ENCODE peak calls at places on chromosomes 3 and 15, in ten cellular contexts. One of them, this sample, is unnamed.

GRCh38 chr3:188539631-188540194 is 385.8 kb downstream of the LPP start:
- DNase-seq in stimulated activated CD8-positive, alpha-beta memory T cell treated with anti-CD3 and anti-CD28 coated beads, Interleukin-12 subunit alpha, Interleukin-12 subunit beta, amount 100 ng/mL, for 1 hour: no peak
- DNase-seq in AG04450: no peak
- DNase-seq in activated CD8-positive, alpha-beta T cell treated with anti-CD3 and anti-CD28 coated beads for 36 hours: no peak
- DNase-seq in NCI-H1105 treated with DMSO at 0.1 percent for 48 hours: no peak
- DNase-seq in T-helper 9 cell: no peak
- DNase-seq in breast epithelium: no peak
- DNase-seq in H4: no peak
- DNase-seq in CD8-positive, alpha-beta memory T cell: no peak
- DNase-seq in naive thymus-derived CD8-positive, alpha-beta T cell: no peak
- DNase-seq in this sample: no peak

GRCh38 chr3:11565492-11565891 is 78.2 kb downstream of the VGLL4 start:
- DNase-seq in breast epithelium: no peak
- DNase-seq in H4: no peak
- DNase-seq in T-helper 9 cell: no peak
- DNase-seq in CD8-positive, alpha-beta memory T cell: no peak
- DNase-seq in NCI-H1105 treated with DMSO at 0.1 percent for 48 hours: no peak
- DNase-seq in AG04450: no peak
- DNase-seq in stimulated activated CD8-positive, alpha-beta memory T cell treated with anti-CD3 and anti-CD28 coated beads, Interleukin-12 subunit alpha, Interleukin-12 subunit beta, amount 100 ng/mL, for 1 hour: no peak
- DNase-seq in naive thymus-derived CD8-positive, alpha-beta T cell: no peak
- DNase-seq in activated CD8-positive, alpha-beta T cell treated with anti-CD3 and anti-CD28 coated beads for 36 hours: no peak
- DNase-seq in this sample: no peak

GRCh38 chr15:68345481-68345880 is 67.9 kb downstream of the FEM1B start:
- DNase-seq in activated CD8-positive, alpha-beta T cell treated with anti-CD3 and anti-CD28 coated beads for 36 hours: no peak
- DNase-seq in AG04450: no peak
- DNase-seq in stimulated activated CD8-positive, alpha-beta memory T cell treated with anti-CD3 and anti-CD28 coated beads, Interleukin-12 subunit alpha, Interleukin-12 subunit beta, amount 100 ng/mL, for 1 hour: no peak
- DNase-seq in naive thymus-derived CD8-positive, alpha-beta T cell: no peak
- DNase-seq in T-helper 9 cell: no peak
- DNase-seq in breast epithelium: no peak
- DNase-seq in CD8-positive, alpha-beta memory T cell: no peak
- DNase-seq in NCI-H1105 treated with DMSO at 0.1 percent for 48 hours: no peak
- DNase-seq in H4: no peak
- DNase-seq in this sample: no peak

GRCh38 chr3:48686538-48687219 is 964 bp upstream of the NCKIPSD start:
- DNase-seq in NCI-H1105 treated with DMSO at 0.1 percent for 48 hours: no peak
- DNase-seq in activated CD8-positive, alpha-beta T cell treated with anti-CD3 and anti-CD28 coated beads for 36 hours: no peak
- DNase-seq in H4: no peak
- DNase-seq in T-helper 9 cell: no peak
- DNase-seq in AG04450: no peak
- DNase-seq in CD8-positive, alpha-beta memory T cell: no peak
- DNase-seq in naive thymus-derived CD8-positive, alpha-beta T cell: no peak
- DNase-seq in stimulated activated CD8-positive, alpha-beta memory T cell treated with anti-CD3 and anti-CD28 coated beads, Interleukin-12 subunit alpha, Interleukin-12 subunit beta, amount 100 ng/mL, for 1 hour: no peak
- DNase-seq in breast epithelium: no peak
- DNase-seq in this sample: no peak

GRCh38 chr15:79329186-79329611 is 18.3 kb downstream of the TMED3 start:
- DNase-seq in breast epithelium: no peak
- DNase-seq in activated CD8-positive, alpha-beta T cell treated with anti-CD3 and anti-CD28 coated beads for 36 hours: no peak
- DNase-seq in H4: peak
- DNase-seq in NCI-H1105 treated with DMSO at 0.1 percent for 48 hours: no peak
- DNase-seq in T-helper 9 cell: no peak
- DNase-seq in CD8-positive, alpha-beta memory T cell: no peak
- DNase-seq in AG04450: peak
- DNase-seq in naive thymus-derived CD8-positive, alpha-beta T cell: no peak
- DNase-seq in stimulated activated CD8-positive, alpha-beta memory T cell treated with anti-CD3 and anti-CD28 coated beads, Interleukin-12 subunit alpha, Interleukin-12 subunit beta, amount 100 ng/mL, for 1 hour: no peak
- DNase-seq in this sample: no peak

GRCh38 chr15:86135030-86135429 is 55.4 kb downstream of the AGBL1 start:
- DNase-seq in NCI-H1105 treated with DMSO at 0.1 percent for 48 hours: no peak
- DNase-seq in AG04450: no peak
- DNase-seq in stimulated activated CD8-positive, alpha-beta memory T cell treated with anti-CD3 and anti-CD28 coated beads, Interleukin-12 subunit alpha, Interleukin-12 subunit beta, amount 100 ng/mL, for 1 hour: no peak
- DNase-seq in activated CD8-positive, alpha-beta T cell treated with anti-CD3 and anti-CD28 coated beads for 36 hours: no peak
- DNase-seq in T-helper 9 cell: no peak
- DNase-seq in H4: no peak
- DNase-seq in breast epithelium: no peak
- DNase-seq in naive thymus-derived CD8-positive, alpha-beta T cell: no peak
- DNase-seq in CD8-positive, alpha-beta memory T cell: no peak
- DNase-seq in this sample: no peak

GRCh38 chr3:63931290-63931689 is 19.1 kb upstream of the SCAANT1 start:
- DNase-seq in CD8-positive, alpha-beta memory T cell: no peak
- DNase-seq in naive thymus-derived CD8-positive, alpha-beta T cell: no peak
- DNase-seq in NCI-H1105 treated with DMSO at 0.1 percent for 48 hours: no peak
- DNase-seq in activated CD8-positive, alpha-beta T cell treated with anti-CD3 and anti-CD28 coated beads for 36 hours: no peak
- DNase-seq in breast epithelium: no peak
- DNase-seq in AG04450: no peak
- DNase-seq in T-helper 9 cell: no peak
- DNase-seq in stimulated activated CD8-positive, alpha-beta memory T cell treated with anti-CD3 and anti-CD28 coated beads, Interleukin-12 subunit alpha, Interleukin-12 subunit beta, amount 100 ng/mL, for 1 hour: no peak
- DNase-seq in H4: no peak
- DNase-seq in this sample: no peak

GRCh38 chr3:12155833-12156232 is 2.9 kb downstream of the TIMP4 start:
- DNase-seq in T-helper 9 cell: no peak
- DNase-seq in breast epithelium: no peak
- DNase-seq in activated CD8-positive, alpha-beta T cell treated with anti-CD3 and anti-CD28 coated beads for 36 hours: no peak
- DNase-seq in H4: peak
- DNase-seq in stimulated activated CD8-positive, alpha-beta memory T cell treated with anti-CD3 and anti-CD28 coated beads, Interleukin-12 subunit alpha, Interleukin-12 subunit beta, amount 100 ng/mL, for 1 hour: no peak
- DNase-seq in naive thymus-derived CD8-positive, alpha-beta T cell: no peak
- DNase-seq in NCI-H1105 treated with DMSO at 0.1 percent for 48 hours: no peak
- DNase-seq in AG04450: no peak
- DNase-seq in CD8-positive, alpha-beta memory T cell: no peak
- DNase-seq in this sample: no peak

GRCh38 chr15:75198560-75199346 is 2.9 kb upstream of the C15orf39 start:
- DNase-seq in naive thymus-derived CD8-positive, alpha-beta T cell: peak
- DNase-seq in activated CD8-positive, alpha-beta T cell treated with anti-CD3 and anti-CD28 coated beads for 36 hours: peak
- DNase-seq in breast epithelium: no peak
- DNase-seq in H4: peak
- DNase-seq in T-helper 9 cell: no peak
- DNase-seq in stimulated activated CD8-positive, alpha-beta memory T cell treated with anti-CD3 and anti-CD28 coated beads, Interleukin-12 subunit alpha, Interleukin-12 subunit beta, amount 100 ng/mL, for 1 hour: no peak
- DNase-seq in CD8-positive, alpha-beta memory T cell: peak
- DNase-seq in AG04450: no peak
- DNase-seq in NCI-H1105 treated with DMSO at 0.1 percent for 48 hours: no peak
- DNase-seq in this sample: peak

GRCh38 chr3:145219355-145220196 is 941.4 kb downstream of the PLOD2 start:
- DNase-seq in T-helper 9 cell: no peak
- DNase-seq in activated CD8-positive, alpha-beta T cell treated with anti-CD3 and anti-CD28 coated beads for 36 hours: no peak
- DNase-seq in naive thymus-derived CD8-positive, alpha-beta T cell: no peak
- DNase-seq in NCI-H1105 treated with DMSO at 0.1 percent for 48 hours: peak
- DNase-seq in stimulated activated CD8-positive, alpha-beta memory T cell treated with anti-CD3 and anti-CD28 coated beads, Interleukin-12 subunit alpha, Interleukin-12 subunit beta, amount 100 ng/mL, for 1 hour: no peak
- DNase-seq in breast epithelium: no peak
- DNase-seq in CD8-positive, alpha-beta memory T cell: no peak
- DNase-seq in H4: no peak
- DNase-seq in AG04450: no peak
- DNase-seq in this sample: no peak

GRCh38 chr15:23877502-23878412 is 190.7 kb upstream of the NDN start:
- DNase-seq in breast epithelium: no peak
- DNase-seq in naive thymus-derived CD8-positive, alpha-beta T cell: no peak
- DNase-seq in CD8-positive, alpha-beta memory T cell: no peak
- DNase-seq in NCI-H1105 treated with DMSO at 0.1 percent for 48 hours: peak
- DNase-seq in T-helper 9 cell: no peak
- DNase-seq in AG04450: no peak
- DNase-seq in H4: peak
- DNase-seq in activated CD8-positive, alpha-beta T cell treated with anti-CD3 and anti-CD28 coated beads for 36 hours: peak
- DNase-seq in stimulated activated CD8-positive, alpha-beta memory T cell treated with anti-CD3 and anti-CD28 coated beads, Interleukin-12 subunit alpha, Interleukin-12 subunit beta, amount 100 ng/mL, for 1 hour: no peak
- DNase-seq in this sample: peak

GRCh38 chr15:61337541-61337940 is 108.4 kb upstream of the RORA start:
- DNase-seq in AG04450: no peak
- DNase-seq in CD8-positive, alpha-beta memory T cell: no peak
- DNase-seq in stimulated activated CD8-positive, alpha-beta memory T cell treated with anti-CD3 and anti-CD28 coated beads, Interleukin-12 subunit alpha, Interleukin-12 subunit beta, amount 100 ng/mL, for 1 hour: no peak
- DNase-seq in breast epithelium: no peak
- DNase-seq in naive thymus-derived CD8-positive, alpha-beta T cell: no peak
- DNase-seq in activated CD8-positive, alpha-beta T cell treated with anti-CD3 and anti-CD28 coated beads for 36 hours: no peak
- DNase-seq in NCI-H1105 treated with DMSO at 0.1 percent for 48 hours: no peak
- DNase-seq in T-helper 9 cell: no peak
- DNase-seq in H4: no peak
- DNase-seq in this sample: no peak

GRCh38 chr3:134918448-134918847 is 123.4 kb downstream of the EPHB1 start:
- DNase-seq in naive thymus-derived CD8-positive, alpha-beta T cell: no peak
- DNase-seq in NCI-H1105 treated with DMSO at 0.1 percent for 48 hours: no peak
- DNase-seq in CD8-positive, alpha-beta memory T cell: no peak
- DNase-seq in stimulated activated CD8-positive, alpha-beta memory T cell treated with anti-CD3 and anti-CD28 coated beads, Interleukin-12 subunit alpha, Interleukin-12 subunit beta, amount 100 ng/mL, for 1 hour: no peak
- DNase-seq in AG04450: no peak
- DNase-seq in T-helper 9 cell: no peak
- DNase-seq in breast epithelium: no peak
- DNase-seq in H4: no peak
- DNase-seq in activated CD8-positive, alpha-beta T cell treated with anti-CD3 and anti-CD28 coated beads for 36 hours: no peak
- DNase-seq in this sample: peak

GRCh38 chr15:35134269-35134668 is 49.2 kb upstream of the NANOGP8 start:
- DNase-seq in activated CD8-positive, alpha-beta T cell treated with anti-CD3 and anti-CD28 coated beads for 36 hours: no peak
- DNase-seq in stimulated activated CD8-positive, alpha-beta memory T cell treated with anti-CD3 and anti-CD28 coated beads, Interleukin-12 subunit alpha, Interleukin-12 subunit beta, amount 100 ng/mL, for 1 hour: no peak
- DNase-seq in H4: no peak
- DNase-seq in T-helper 9 cell: no peak
- DNase-seq in AG04450: no peak
- DNase-seq in naive thymus-derived CD8-positive, alpha-beta T cell: no peak
- DNase-seq in NCI-H1105 treated with DMSO at 0.1 percent for 48 hours: no peak
- DNase-seq in breast epithelium: no peak
- DNase-seq in CD8-positive, alpha-beta memory T cell: no peak
- DNase-seq in this sample: no peak

GRCh38 chr3:122058294-122058693 is 3.1 kb downstream of the CD86 start:
- DNase-seq in breast epithelium: no peak
- DNase-seq in CD8-positive, alpha-beta memory T cell: no peak
- DNase-seq in NCI-H1105 treated with DMSO at 0.1 percent for 48 hours: no peak
- DNase-seq in T-helper 9 cell: no peak
- DNase-seq in AG04450: no peak
- DNase-seq in H4: no peak
- DNase-seq in stimulated activated CD8-positive, alpha-beta memory T cell treated with anti-CD3 and anti-CD28 coated beads, Interleukin-12 subunit alpha, Interleukin-12 subunit beta, amount 100 ng/mL, for 1 hour: no peak
- DNase-seq in naive thymus-derived CD8-positive, alpha-beta T cell: no peak
- DNase-seq in activated CD8-positive, alpha-beta T cell treated with anti-CD3 and anti-CD28 coated beads for 36 hours: no peak
- DNase-seq in this sample: no peak

GRCh38 chr3:155876037-155876436 is 5.6 kb downstream of the GMPS start:
- DNase-seq in CD8-positive, alpha-beta memory T cell: no peak
- DNase-seq in breast epithelium: no peak
- DNase-seq in T-helper 9 cell: no peak
- DNase-seq in H4: no peak
- DNase-seq in naive thymus-derived CD8-positive, alpha-beta T cell: no peak
- DNase-seq in stimulated activated CD8-positive, alpha-beta memory T cell treated with anti-CD3 and anti-CD28 coated beads, Interleukin-12 subunit alpha, Interleukin-12 subunit beta, amount 100 ng/mL, for 1 hour: no peak
- DNase-seq in activated CD8-positive, alpha-beta T cell treated with anti-CD3 and anti-CD28 coated beads for 36 hours: no peak
- DNase-seq in NCI-H1105 treated with DMSO at 0.1 percent for 48 hours: no peak
- DNase-seq in AG04450: no peak
- DNase-seq in this sample: no peak

GRCh38 chr3:60250810-60251209 is 1000.4 kb downstream of the FHIT start:
- DNase-seq in activated CD8-positive, alpha-beta T cell treated with anti-CD3 and anti-CD28 coated beads for 36 hours: no peak
- DNase-seq in NCI-H1105 treated with DMSO at 0.1 percent for 48 hours: no peak
- DNase-seq in naive thymus-derived CD8-positive, alpha-beta T cell: no peak
- DNase-seq in H4: no peak
- DNase-seq in stimulated activated CD8-positive, alpha-beta memory T cell treated with anti-CD3 and anti-CD28 coated beads, Interleukin-12 subunit alpha, Interleukin-12 subunit beta, amount 100 ng/mL, for 1 hour: no peak
- DNase-seq in T-helper 9 cell: no peak
- DNase-seq in AG04450: no peak
- DNase-seq in breast epithelium: no peak
- DNase-seq in CD8-positive, alpha-beta memory T cell: no peak
- DNase-seq in this sample: no peak

GRCh38 chr3:31918179-31919165 is 62.6 kb downstream of the OSBPL10 start:
- DNase-seq in AG04450: no peak
- DNase-seq in H4: no peak
- DNase-seq in stimulated activated CD8-positive, alpha-beta memory T cell treated with anti-CD3 and anti-CD28 coated beads, Interleukin-12 subunit alpha, Interleukin-12 subunit beta, amount 100 ng/mL, for 1 hour: no peak
- DNase-seq in NCI-H1105 treated with DMSO at 0.1 percent for 48 hours: no peak
- DNase-seq in T-helper 9 cell: no peak
- DNase-seq in breast epithelium: no peak
- DNase-seq in naive thymus-derived CD8-positive, alpha-beta T cell: peak
- DNase-seq in activated CD8-positive, alpha-beta T cell treated with anti-CD3 and anti-CD28 coated beads for 36 hours: peak
- DNase-seq in CD8-positive, alpha-beta memory T cell: no peak
- DNase-seq in this sample: peak

GRCh38 chr3:176505878-176506621 is 691.2 kb downstream of the TBL1XR1 start:
- DNase-seq in T-helper 9 cell: no peak
- DNase-seq in NCI-H1105 treated with DMSO at 0.1 percent for 48 hours: no peak
- DNase-seq in breast epithelium: no peak
- DNase-seq in CD8-positive, alpha-beta memory T cell: no peak
- DNase-seq in activated CD8-positive, alpha-beta T cell treated with anti-CD3 and anti-CD28 coated beads for 36 hours: no peak
- DNase-seq in naive thymus-derived CD8-positive, alpha-beta T cell: no peak
- DNase-seq in H4: no peak
- DNase-seq in stimulated activated CD8-positive, alpha-beta memory T cell treated with anti-CD3 and anti-CD28 coated beads, Interleukin-12 subunit alpha, Interleukin-12 subunit beta, amount 100 ng/mL, for 1 hour: no peak
- DNase-seq in AG04450: no peak
- DNase-seq in this sample: no peak

GRCh38 chr3:87125116-87125515 is 102.0 kb upstream of the CHMP2B start:
- DNase-seq in T-helper 9 cell: no peak
- DNase-seq in stimulated activated CD8-positive, alpha-beta memory T cell treated with anti-CD3 and anti-CD28 coated beads, Interleukin-12 subunit alpha, Interleukin-12 subunit beta, amount 100 ng/mL, for 1 hour: no peak
- DNase-seq in NCI-H1105 treated with DMSO at 0.1 percent for 48 hours: no peak
- DNase-seq in naive thymus-derived CD8-positive, alpha-beta T cell: no peak
- DNase-seq in activated CD8-positive, alpha-beta T cell treated with anti-CD3 and anti-CD28 coated beads for 36 hours: no peak
- DNase-seq in breast epithelium: no peak
- DNase-seq in CD8-positive, alpha-beta memory T cell: no peak
- DNase-seq in H4: no peak
- DNase-seq in AG04450: no peak
- DNase-seq in this sample: no peak

GRCh38 chr3:69865920-69866679 is 126.8 kb downstream of the MITF start:
- DNase-seq in activated CD8-positive, alpha-beta T cell treated with anti-CD3 and anti-CD28 coated beads for 36 hours: no peak
- DNase-seq in naive thymus-derived CD8-positive, alpha-beta T cell: no peak
- DNase-seq in CD8-positive, alpha-beta memory T cell: no peak
- DNase-seq in stimulated activated CD8-positive, alpha-beta memory T cell treated with anti-CD3 and anti-CD28 coated beads, Interleukin-12 subunit alpha, Interleukin-12 subunit beta, amount 100 ng/mL, for 1 hour: no peak
- DNase-seq in T-helper 9 cell: no peak
- DNase-seq in AG04450: no peak
- DNase-seq in breast epithelium: no peak
- DNase-seq in H4: peak
- DNase-seq in NCI-H1105 treated with DMSO at 0.1 percent for 48 hours: no peak
- DNase-seq in this sample: no peak

This sample was measured in DND-41.